ENCODE peak calls at places on chromosome 5, in four cellular contexts. A is retinal pigment epithelial cell, E is stomach, X is ecto neural progenitor cell. K is an unnamed sample.
A peak's percentile ranks its signal among the peaks of the same experiment; 100 is the strongest.

GRCh38 chr5:124649548-124650501 is 96.6 kb downstream of the ZNF608 start:
- DNase-seq in A (peak; percentile 88), E (peak; percentile 77), X (no peak), K (no peak)

GRCh38 chr5:94024101-94024500 is 282.7 kb upstream of the POU5F2 start:
- DNase-seq in E (no peak), A (no peak), X (no peak), K (no peak)

GRCh38 chr5:15013654-15014463 is 142.3 kb upstream of the ANKH start:
- DNase-seq in X (no peak), A (no peak), E (no peak), K (peak; percentile 56)

GRCh38 chr5:169960659-169961058 is 19.6 kb downstream of the INSYN2B start:
- DNase-seq in E (no peak), A (no peak), X (no peak), K (no peak)

GRCh38 chr5:112594060-112594850 is 143.4 kb upstream of the APC start:
- DNase-seq in A (no peak), E (no peak), X (no peak), K (peak; percentile 40)

GRCh38 chr5:95668216-95668615 is 14.6 kb downstream of the SPATA9 start:
- DNase-seq in A (no peak), X (no peak), E (no peak), K (no peak)

GRCh38 chr5:87300744-87301143 is 33.1 kb downstream of the RASA1 start:
- DNase-seq in A (peak; percentile 79), E (no peak), X (no peak), K (no peak)

GRCh38 chr5:171494452-171495121 is 75.1 kb downstream of the FGF18 start:
- DNase-seq in A (peak; percentile 38), E (no peak), X (peak; percentile 90), K (no peak)

GRCh38 chr5:69334793-69335268 is 2.2 kb upstream of the CCDC125 start:
- DNase-seq in A (peak; percentile 34), X (peak; percentile 86), E (peak; percentile 91), K (peak; percentile 85)

GRCh38 chr5:80619081-80619480 is 35.4 kb upstream of the MSH3 start:
- DNase-seq in X (no peak), E (no peak), A (no peak), K (no peak)

GRCh38 chr5:43281840-43282658 is 31.2 kb downstream of the HMGCS1 start:
- DNase-seq in A (no peak), E (no peak), X (no peak), K (no peak)

GRCh38 chr5:67971223-67971830 is 244.2 kb upstream of the PIK3R1 start:
- DNase-seq in X (no peak), A (no peak), E (no peak), K (no peak)

GRCh38 chr5:149061341-149061740 is 1.5 kb downstream of the SH3TC2 start:
- DNase-seq in X (no peak), A (no peak), E (no peak), K (no peak)

GRCh38 chr5:30600892-30601291 is 592.6 kb upstream of the CDH6 start:
- DNase-seq in E (no peak), A (no peak), X (no peak), K (no peak)

GRCh38 chr5:106420102-106420501 is 1250.6 kb downstream of the EFNA5 start:
- DNase-seq in E (no peak), A (no peak), X (no peak), K (no peak)

GRCh38 chr5:107461770-107462169 is 209.0 kb downstream of the EFNA5 start:
- DNase-seq in E (no peak), A (no peak), X (no peak), K (no peak)

GRCh38 chr5:179376701-179377420 is 31.6 kb upstream of the ADAMTS2 start:
- DNase-seq in E (peak; percentile 23), X (peak; percentile 38), A (no peak), K (no peak)

GRCh38 chr5:138632900-138633489 is 57.8 kb upstream of the HSPA9 start:
- DNase-seq in A (peak; percentile 69), X (peak; percentile 85), E (peak; percentile 52), K (no peak)

GRCh38 chr5:142568996-142569335 is 116.9 kb downstream of the FGF1 start:
- DNase-seq in A (no peak), E (no peak), X (no peak), K (no peak)

GRCh38 chr5:170265527-170265926 is 32.0 kb downstream of the LCP2 start:
- DNase-seq in X (no peak), A (no peak), E (no peak), K (no peak)

GRCh38 chr5:136011427-136012001 is 17.3 kb upstream of the TGFBI start:
- DNase-seq in A (peak; percentile 77), X (no peak), E (no peak), K (no peak)

GRCh38 chr5:20230010-20230409 is 242.0 kb upstream of the CDH18 start:
- DNase-seq in X (no peak), E (no peak), A (no peak), K (no peak)

GRCh38 chr5:44536650-44537260 is 147.5 kb upstream of the FGF10 start:
- DNase-seq in E (peak; percentile 30), X (no peak), A (no peak), K (no peak)

GRCh38 chr5:122014232-122014940 is 52.6 kb downstream of the SRFBP1 start:
- DNase-seq in A (no peak), E (no peak), X (no peak), K (no peak)

GRCh38 chr5:111681414-111681790 is 75.6 kb downstream of the NREP start:
- DNase-seq in E (no peak), X (no peak), A (no peak), K (no peak)

GRCh38 chr5:159097461-159098284 is 2.0 kb downstream of the EBF1 start:
- DNase-seq in A (no peak), E (no peak), X (peak; percentile 70), K (no peak)

GRCh38 chr5:142717582-142718215 is 31.8 kb upstream of the FGF1 start:
- DNase-seq in E (no peak), X (no peak), A (no peak), K (peak; percentile 21)

GRCh38 chr5:127571314-127571713 is 53.9 kb downstream of the PRRC1 start:
- DNase-seq in E (no peak), X (no peak), A (no peak), K (no peak)

GRCh38 chr5:142819292-142819691 is 49.1 kb downstream of the ARHGAP26 start:
- DNase-seq in E (no peak), X (no peak), A (no peak), K (no peak)

GRCh38 chr5:150590979-150591411 is 49.5 kb upstream of the SYNPO start:
- DNase-seq in X (no peak), E (no peak), A (no peak), K (no peak)

GRCh38 chr5:142152383-142152730 is 43.8 kb downstream of the NDFIP1 start:
- DNase-seq in E (no peak), X (no peak), A (peak; percentile 45), K (no peak)

GRCh38 chr5:137234973-137235943 is 263.9 kb downstream of the SPOCK1 start:
- DNase-seq in X (no peak), E (no peak), A (no peak), K (no peak)

GRCh38 chr5:131242728-131243255 is 21.1 kb upstream of the CDC42SE2 start:
- DNase-seq in E (no peak), X (no peak), A (no peak), K (no peak)

GRCh38 chr5:86797677-86798076 is 179.9 kb downstream of the COX7C start:
- DNase-seq in X (no peak), E (no peak), A (no peak), K (no peak)